ENCODE peak calls at places on chromosomes 16 and 17, in four cellular contexts. One of them, this sample, is unnamed.

GRCh38 chr16:71894229-71894920 is 956 bp upstream of the IST1 start:
- DNase-seq in activated CD4-positive, CD25-positive, alpha-beta regulatory T cell treated with anti-CD3 and anti-CD28 coated beads, Interleukin-2, amount 50 U/mL, for 72 hours: peak; percentile 41
- DNase-seq in GM04503: no peak
- DNase-seq in NCI-H2171: peak; percentile 50
- DNase-seq in this sample: no peak

GRCh38 chr17:76382803-76383644 is 1.4 kb upstream of the SPHK1 start:
- DNase-seq in activated CD4-positive, CD25-positive, alpha-beta regulatory T cell treated with anti-CD3 and anti-CD28 coated beads, Interleukin-2, amount 50 U/mL, for 72 hours: peak; percentile 68
- DNase-seq in GM04503: no peak
- DNase-seq in NCI-H2171: no peak
- DNase-seq in this sample: no peak

GRCh38 chr17:79878346-79878745 is 39.1 kb upstream of the CBX4 start:
- DNase-seq in GM04503: no peak
- DNase-seq in activated CD4-positive, CD25-positive, alpha-beta regulatory T cell treated with anti-CD3 and anti-CD28 coated beads, Interleukin-2, amount 50 U/mL, for 72 hours: no peak
- DNase-seq in NCI-H2171: no peak
- DNase-seq in this sample: no peak

GRCh38 chr16:1681032-1681431 is 3.0 kb downstream of the JPT2 start:
- DNase-seq in NCI-H2171: no peak
- DNase-seq in activated CD4-positive, CD25-positive, alpha-beta regulatory T cell treated with anti-CD3 and anti-CD28 coated beads, Interleukin-2, amount 50 U/mL, for 72 hours: no peak
- DNase-seq in GM04503: no peak
- DNase-seq in this sample: no peak

GRCh38 chr17:2707721-2708584 is 3.6 kb downstream of the CLUH start:
- DNase-seq in activated CD4-positive, CD25-positive, alpha-beta regulatory T cell treated with anti-CD3 and anti-CD28 coated beads, Interleukin-2, amount 50 U/mL, for 72 hours: no peak
- DNase-seq in GM04503: no peak
- DNase-seq in NCI-H2171: no peak
- DNase-seq in this sample: no peak

GRCh38 chr17:49798182-49798581 is 9.7 kb downstream of the KAT7 start:
- DNase-seq in activated CD4-positive, CD25-positive, alpha-beta regulatory T cell treated with anti-CD3 and anti-CD28 coated beads, Interleukin-2, amount 50 U/mL, for 72 hours: no peak
- DNase-seq in NCI-H2171: no peak
- DNase-seq in GM04503: no peak
- DNase-seq in this sample: no peak

GRCh38 chr17:20281860-20282259 is 185.5 kb downstream of the LGALS9B start:
- DNase-seq in GM04503: no peak
- DNase-seq in activated CD4-positive, CD25-positive, alpha-beta regulatory T cell treated with anti-CD3 and anti-CD28 coated beads, Interleukin-2, amount 50 U/mL, for 72 hours: no peak
- DNase-seq in NCI-H2171: no peak
- DNase-seq in this sample: no peak

GRCh38 chr17:55273579-55274370 is 9.0 kb downstream of the HLF start:
- DNase-seq in activated CD4-positive, CD25-positive, alpha-beta regulatory T cell treated with anti-CD3 and anti-CD28 coated beads, Interleukin-2, amount 50 U/mL, for 72 hours: no peak
- DNase-seq in GM04503: no peak
- DNase-seq in NCI-H2171: no peak
- DNase-seq in this sample: no peak

GRCh38 chr16:9226924-9227323 is 135.5 kb downstream of the HAPSTR1 start:
- DNase-seq in NCI-H2171: no peak
- DNase-seq in activated CD4-positive, CD25-positive, alpha-beta regulatory T cell treated with anti-CD3 and anti-CD28 coated beads, Interleukin-2, amount 50 U/mL, for 72 hours: no peak
- DNase-seq in GM04503: no peak
- DNase-seq in this sample: no peak

This sample was measured in NCI-H460.